ENCODE peak calls at places on chromosomes 3 and 15, in seven cellular contexts. Z is dorsolateral prefrontal cortex; F is heart left ventricle; V is right lobe of liver; B is fibroblast of lung; P is GM12878; E is CD4-positive, alpha-beta T cell. H is an unnamed sample.

GRCh38 chr3:186705882-186706780 is 11.0 kb upstream of the KNG1 start:
- DNase-seq in E (no peak), V (no peak), Z (no peak), P (peak; percentile 12), F (no peak), B (no peak), H (no peak)

GRCh38 chr3:188042466-188042865 is 111.5 kb upstream of the LPP start:
- DNase-seq in Z (no peak), E (no peak), B (no peak), F (no peak), V (no peak), P (no peak), H (no peak)

GRCh38 chr15:81336568-81336967 is 12.6 kb upstream of the STARD5 start:
- DNase-seq in E (peak; percentile 23), Z (no peak), B (peak; percentile 58), V (no peak), P (no peak), F (no peak), H (no peak)

GRCh38 chr3:194189243-194189791 is 53.4 kb downstream of the HES1 start:
- DNase-seq in Z (no peak), F (no peak), V (no peak), P (no peak), E (no peak), B (no peak), H (no peak)

GRCh38 chr3:146625117-146625775 is 20.1 kb upstream of the PLSCR5 start:
- DNase-seq in E (no peak), F (no peak), B (peak; percentile 60), P (no peak), Z (no peak), V (no peak), H (no peak)

GRCh38 chr3:22236490-22237271 is 485.7 kb upstream of the ZNF385D start:
- DNase-seq in P (no peak), B (no peak), V (no peak), E (no peak), F (no peak), Z (no peak), H (no peak)

GRCh38 chr15:82647045-82647834 is at the start of gene CPEB1:
- DNase-seq in E (peak; percentile 24), B (peak; percentile 51), F (peak; percentile 72), P (no peak), V (no peak), Z (peak; percentile 74), H (peak; percentile 72)

GRCh38 chr3:87088984-87089841 is 98.3 kb upstream of the VGLL3 start:
- DNase-seq in F (peak; percentile 75), Z (peak; percentile 76), B (peak; percentile 91), E (no peak), P (no peak), V (peak; percentile 46), H (peak; percentile 85)

GRCh38 chr3:8767667-8768363 is 1.6 kb downstream of the OXTR start:
- DNase-seq in B (peak; percentile 11), E (no peak), V (no peak), P (no peak), F (no peak), Z (no peak), H (no peak)

GRCh38 chr3:78988324-78988723 is 779.5 kb downstream of the ROBO1 start:
- DNase-seq in P (no peak), E (no peak), F (no peak), B (peak; percentile 51), Z (no peak), V (no peak), H (no peak)

GRCh38 chr3:20878676-20879075 is 692.7 kb upstream of the SGO1 start:
- DNase-seq in P (no peak), F (no peak), E (no peak), V (no peak), B (no peak), Z (no peak), H (no peak)

GRCh38 chr3:129323651-129324294 is 45.1 kb downstream of the HMCES start:
- DNase-seq in P (no peak), Z (no peak), B (no peak), F (peak; percentile 54), V (peak; percentile 79), E (no peak), H (no peak)

GRCh38 chr15:28881170-28881569 is 4.6 kb upstream of the APBA2 start:
- DNase-seq in E (no peak), P (no peak), Z (no peak), F (peak; percentile 10), B (peak; percentile 58), V (no peak), H (no peak)
- TF ChIP-seq CTCF in E (no peak), P (no peak), Z (no peak), F (no peak), B (peak; percentile 26), V (no peak), H (no peak)

GRCh38 chr15:66931768-66932633 is 133.4 kb upstream of the SMAD3 start:
- DNase-seq in B (peak; percentile 34), Z (no peak), F (no peak), P (no peak), V (peak; percentile 40), E (no peak), H (no peak)
- H3K27ac ChIP-seq in B (peak overlapping the region; percentile 5), Z (no peak overlapping the region), F (peak overlapping the region; percentile 5), P (no peak overlapping the region), V (no peak overlapping the region), E (no peak overlapping the region), H (no peak overlapping the region)

DNA sequence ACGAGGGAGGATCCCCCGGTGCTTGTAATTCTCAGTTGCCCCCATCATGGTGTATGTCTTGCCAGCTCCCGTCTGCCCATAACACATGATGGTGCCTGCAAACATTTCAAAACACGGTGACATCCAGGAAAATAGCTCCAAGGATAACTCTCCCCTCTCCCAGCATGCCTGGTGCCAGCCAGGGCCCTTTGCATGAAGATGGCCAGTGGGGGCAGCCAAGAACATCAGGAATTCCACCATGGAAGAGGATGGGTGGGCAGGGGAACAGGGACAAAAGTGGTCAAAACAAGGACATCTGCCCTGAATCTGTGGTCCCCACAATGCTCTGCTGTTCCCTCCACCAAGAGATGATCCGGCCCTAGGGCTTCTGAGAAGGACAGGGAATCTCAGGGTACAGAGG is 9.0 kb downstream of the KIF9 start:
- DNase-seq in V (no peak), F (no peak), B (no peak), Z (no peak), P (no peak), E (no peak), H (no peak)
- TF ChIP-seq CTCF in V (no peak), F (no peak), B (no peak), Z (no peak), P (no peak), E (no peak), H (no peak)

GRCh38 chr15:40912478-40912877 is 16.7 kb upstream of the DLL4 start:
- DNase-seq in F (no peak), V (no peak), B (no peak), Z (no peak), P (no peak), E (no peak), H (no peak)
- H3K27ac ChIP-seq in F (no peak overlapping the region), V (no peak overlapping the region), B (no peak overlapping the region), Z (no peak overlapping the region), P (no peak overlapping the region), E (no peak overlapping the region), H (no peak overlapping the region)

GRCh38 chr15:96750361-96750760 is 419.9 kb downstream of the NR2F2 start:
- DNase-seq in F (no peak), P (no peak), V (no peak), Z (no peak), B (no peak), E (no peak), H (no peak)
- TF ChIP-seq CTCF in F (no peak), P (no peak), V (no peak), Z (no peak), B (no peak), E (no peak), H (no peak)

GRCh38 chr15:93073465-93073952 is 15.5 kb downstream of the RGMA start:
- DNase-seq in P (no peak), F (peak; percentile 61), Z (no peak), V (no peak), B (no peak), E (no peak), H (no peak)
- H3K27ac ChIP-seq in P (no peak overlapping the region), F (peak overlapping the region; percentile 50), Z (no peak overlapping the region), V (no peak overlapping the region), B (no peak overlapping the region), E (no peak overlapping the region), H (no peak overlapping the region)

GRCh38 chr15:89436560-89437311 is 59.6 kb downstream of the RHCG start:
- DNase-seq in P (no peak), F (no peak), E (no peak), B (no peak), V (no peak), Z (no peak), H (no peak)
- TF ChIP-seq CTCF in P (no peak), F (no peak), E (no peak), B (no peak), V (no peak), Z (no peak), H (no peak)

DNA sequence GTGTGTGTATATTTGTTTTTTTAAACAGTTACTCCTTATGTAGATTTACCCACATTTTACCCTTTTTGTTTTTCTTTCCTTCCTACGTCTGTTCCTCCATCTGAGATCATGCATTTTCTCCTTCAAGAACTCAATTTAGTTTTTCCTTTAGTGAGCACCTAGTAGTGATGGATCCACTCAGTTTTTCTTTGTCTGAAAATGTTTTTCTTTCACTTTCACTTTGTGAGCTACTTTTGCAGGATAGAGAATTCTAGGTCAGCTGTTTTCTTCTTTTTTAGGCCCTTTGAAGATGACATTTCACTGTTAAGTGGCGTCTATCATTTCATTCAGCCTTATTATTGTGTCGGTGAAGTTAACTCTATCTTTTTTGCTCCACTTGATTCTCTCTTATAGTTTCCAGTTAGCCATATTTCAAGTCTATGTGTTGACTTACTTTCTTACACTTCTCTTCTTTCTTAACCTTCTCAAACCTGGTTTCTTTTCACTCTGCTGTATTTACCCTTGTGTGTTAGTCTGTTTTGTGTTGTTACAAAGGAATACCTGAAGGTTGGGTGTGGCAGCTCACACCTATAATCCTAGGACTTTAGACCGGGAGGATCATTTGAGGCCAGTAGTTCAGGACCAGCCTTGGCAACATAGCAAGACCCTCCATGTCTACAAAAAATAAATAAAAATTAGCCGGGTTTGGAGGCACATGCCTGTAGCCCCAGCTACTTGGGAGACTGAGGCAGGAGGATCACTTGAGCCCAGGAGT is 55.8 kb downstream of the PRKCI start:
- DNase-seq in F (no peak), P (no peak), V (no peak), Z (no peak), B (peak; percentile 21), E (no peak), H (no peak)
- H3K27ac ChIP-seq in F (no peak overlapping the region), P (no peak overlapping the region), V (no peak overlapping the region), Z (no peak overlapping the region), B (no peak overlapping the region), E (no peak overlapping the region), H (no peak overlapping the region)

H was measured in left lung.